ENCODE peak calls at places on chromosomes 7 and 10, in seven cellular contexts. O is tibial nerve, P is A549, G is GM12878, T is stomach, I is sigmoid colon, J is SK-N-SH. V is an unnamed sample.

GRCh38 chr10:67306588-67307205 is 380.9 kb downstream of the LRRTM3 start:
- DNase-seq in I (no peak), T (no peak), P (peak), J (peak), G (no peak), O (no peak), V (no peak)

GRCh38 chr7:151089893-151090730 is 3.8 kb downstream of the AGAP3 start:
- DNase-seq in G (no peak), J (no peak), I (no peak), T (no peak), P (no peak), O (no peak), V (no peak)

GRCh38 chr10:24344279-24344678 is 135.3 kb downstream of the KIAA1217 start:
- DNase-seq in G (no peak), P (no peak), J (peak), T (no peak), O (no peak), I (no peak), V (no peak)

GRCh38 chr7:18027628-18028027 is at the start of gene PRPS1L1:
- DNase-seq in P (no peak), O (no peak), I (no peak), G (no peak), T (no peak), J (no peak), V (no peak)

GRCh38 chr7:90461216-90461615 is 8.2 kb upstream of the PTTG1IP2 start:
- DNase-seq in I (no peak), P (no peak), T (no peak), O (no peak), G (no peak), J (no peak), V (no peak)

GRCh38 chr7:96686305-96686704 is 23.3 kb downstream of the SEM1 start:
- DNase-seq in J (no peak), I (no peak), O (no peak), T (no peak), P (no peak), G (no peak), V (no peak)

GRCh38 chr7:17770710-17771375 is 169.5 kb downstream of the SNX13 start:
- DNase-seq in P (no peak), O (no peak), G (no peak), I (no peak), T (no peak), J (no peak), V (no peak)

GRCh38 chr7:91941450-91941849 is 788 bp downstream of the AKAP9 start:
- DNase-seq in P (peak), T (peak), O (no peak), I (no peak), G (no peak), J (peak), V (no peak)

GRCh38 chr10:63710703-63711102 is 189.5 kb downstream of the REEP3 start:
- DNase-seq in J (no peak), O (no peak), T (no peak), G (no peak), I (no peak), P (no peak), V (no peak)

GRCh38 chr7:11485626-11486025 is 346.4 kb downstream of the THSD7A start:
- DNase-seq in I (no peak), J (no peak), O (no peak), T (no peak), P (no peak), G (no peak), V (no peak)

GRCh38 chr7:41830271-41830670 is 127.4 kb upstream of the INHBA start:
- DNase-seq in O (no peak), P (no peak), G (no peak), T (no peak), I (no peak), J (no peak), V (no peak)

GRCh38 chr10:58023341-58024073 is 244.2 kb downstream of the IPMK start:
- DNase-seq in P (peak), O (no peak), T (no peak), J (no peak), G (no peak), I (no peak), V (no peak)

GRCh38 chr7:77351539-77352004 is 64.6 kb downstream of the GSAP start:
- DNase-seq in G (peak), P (no peak), J (no peak), I (no peak), T (peak), O (no peak), V (no peak)

GRCh38 chr7:2022021-2022409 is 210.7 kb downstream of the MAD1L1 start:
- DNase-seq in T (no peak), G (no peak), I (no peak), O (no peak), P (no peak), J (no peak), V (no peak)

GRCh38 chr10:1345368-1345767 is 289.2 kb downstream of the WDR37 start:
- DNase-seq in O (no peak), P (no peak), G (no peak), I (no peak), T (no peak), J (peak), V (no peak)

GRCh38 chr10:7788640-7789335 is 811 bp downstream of the ATP5F1C start:
- DNase-seq in G (no peak), P (no peak), T (no peak), O (no peak), I (no peak), J (peak), V (no peak)

GRCh38 chr7:139095194-139095659 is 14.3 kb downstream of the ZC3HAV1 start:
- DNase-seq in I (no peak), O (no peak), J (no peak), P (no peak), G (peak), T (no peak), V (no peak)

GRCh38 chr10:123017421-123018165 is 8.8 kb downstream of the ACADSB start:
- DNase-seq in P (no peak), J (no peak), I (no peak), T (peak), O (no peak), G (no peak), V (no peak)

GRCh38 chr10:13586676-13587355 is at the start of gene PRPF18:
- DNase-seq in I (peak), G (peak), P (peak), J (peak), O (peak), T (peak), V (peak)
- TF ChIP-seq EP300 in I (no peak), G (no peak), P (no peak), J (no peak), O (peak), T (no peak), V (peak)

DNA sequence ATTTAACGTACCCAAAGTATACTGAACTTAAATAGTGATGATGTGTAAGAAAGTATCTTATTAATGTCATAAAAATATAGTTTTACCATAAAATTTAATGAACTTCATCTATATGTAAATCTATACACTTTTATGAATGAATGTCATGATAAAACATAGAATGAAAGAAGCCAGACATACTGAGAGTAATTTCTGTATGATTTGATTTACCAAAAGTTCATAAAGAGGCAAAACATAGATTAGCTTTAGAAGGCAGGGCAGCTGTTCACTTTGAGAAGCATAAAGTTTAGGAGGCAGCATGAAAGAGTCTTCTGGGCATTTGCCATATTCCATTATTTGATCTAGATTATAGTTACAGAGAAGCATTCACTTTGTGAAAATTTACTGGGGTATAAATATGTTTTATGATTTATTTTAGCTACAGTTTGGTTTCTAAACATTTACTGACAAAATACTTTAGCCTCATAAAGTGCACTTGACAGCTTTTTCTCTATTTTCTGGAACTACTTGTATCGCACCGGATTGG is 487.2 kb downstream of the ANKRD7 start:
- DNase-seq in T (no peak), P (no peak), G (no peak), J (no peak), O (no peak), I (no peak), V (no peak)
- TF ChIP-seq EP300 in T (no peak), P (no peak), G (no peak), J (peak), O (no peak), I (no peak), V (no peak)

DNA sequence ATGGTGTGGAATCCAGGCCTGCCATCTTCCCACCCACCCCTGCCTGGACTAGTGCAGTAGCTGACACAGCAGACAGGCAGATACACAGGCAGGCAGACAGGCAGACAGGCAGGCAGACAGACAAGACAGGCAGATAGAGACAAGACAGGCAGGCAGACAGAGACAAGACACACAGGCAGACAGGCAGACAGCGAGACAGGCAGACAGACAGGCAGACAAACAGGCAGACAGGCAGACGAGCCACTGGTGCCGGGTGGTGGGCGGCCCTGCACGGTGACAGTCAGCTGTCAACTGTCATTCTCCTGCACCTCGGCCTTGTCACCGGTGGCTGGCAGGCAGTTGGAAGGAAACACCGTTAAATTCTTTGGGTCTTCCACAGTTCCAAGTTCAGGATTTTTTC is 250.2 kb downstream of the DNAJB6 start:
- DNase-seq in I (peak), O (no peak), G (no peak), T (no peak), P (no peak), J (no peak), V (no peak)
- TF ChIP-seq EP300 in I (no peak), O (no peak), G (no peak), T (no peak), P (no peak), J (no peak), V (no peak)

GRCh38 chr10:14532473-14533251 is 201.9 kb upstream of the FRMD4A start:
- DNase-seq in P (peak), I (no peak), G (no peak), T (no peak), O (no peak), J (no peak), V (no peak)
- TF ChIP-seq EP300 in P (no peak), I (no peak), G (no peak), T (no peak), O (no peak), J (no peak), V (no peak)

DNA sequence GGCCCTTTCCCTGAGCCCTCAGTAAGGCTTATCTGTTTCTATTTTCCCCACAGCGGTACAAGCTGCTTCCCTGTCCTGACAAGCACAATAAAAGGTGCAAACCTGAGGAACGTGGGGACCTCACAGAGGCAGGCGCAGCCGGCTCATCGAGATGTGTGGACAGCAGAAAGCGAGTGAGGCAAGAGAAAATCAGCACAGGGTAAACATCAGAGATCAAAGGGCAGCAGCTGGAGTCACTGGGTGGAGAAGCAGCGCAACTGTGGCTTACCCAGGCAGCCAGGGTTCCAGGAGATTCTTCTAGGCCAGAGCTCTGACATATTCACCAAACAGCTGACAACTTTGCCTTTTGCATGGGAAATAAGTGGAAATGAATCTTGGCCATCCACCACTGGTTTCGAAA is 212.6 kb downstream of the WDR11 start:
- DNase-seq in I (no peak), O (no peak), T (no peak), G (no peak), P (no peak), J (no peak), V (no peak)
- TF ChIP-seq EP300 in I (no peak), O (no peak), T (no peak), G (no peak), P (no peak), J (no peak), V (no peak)

DNA sequence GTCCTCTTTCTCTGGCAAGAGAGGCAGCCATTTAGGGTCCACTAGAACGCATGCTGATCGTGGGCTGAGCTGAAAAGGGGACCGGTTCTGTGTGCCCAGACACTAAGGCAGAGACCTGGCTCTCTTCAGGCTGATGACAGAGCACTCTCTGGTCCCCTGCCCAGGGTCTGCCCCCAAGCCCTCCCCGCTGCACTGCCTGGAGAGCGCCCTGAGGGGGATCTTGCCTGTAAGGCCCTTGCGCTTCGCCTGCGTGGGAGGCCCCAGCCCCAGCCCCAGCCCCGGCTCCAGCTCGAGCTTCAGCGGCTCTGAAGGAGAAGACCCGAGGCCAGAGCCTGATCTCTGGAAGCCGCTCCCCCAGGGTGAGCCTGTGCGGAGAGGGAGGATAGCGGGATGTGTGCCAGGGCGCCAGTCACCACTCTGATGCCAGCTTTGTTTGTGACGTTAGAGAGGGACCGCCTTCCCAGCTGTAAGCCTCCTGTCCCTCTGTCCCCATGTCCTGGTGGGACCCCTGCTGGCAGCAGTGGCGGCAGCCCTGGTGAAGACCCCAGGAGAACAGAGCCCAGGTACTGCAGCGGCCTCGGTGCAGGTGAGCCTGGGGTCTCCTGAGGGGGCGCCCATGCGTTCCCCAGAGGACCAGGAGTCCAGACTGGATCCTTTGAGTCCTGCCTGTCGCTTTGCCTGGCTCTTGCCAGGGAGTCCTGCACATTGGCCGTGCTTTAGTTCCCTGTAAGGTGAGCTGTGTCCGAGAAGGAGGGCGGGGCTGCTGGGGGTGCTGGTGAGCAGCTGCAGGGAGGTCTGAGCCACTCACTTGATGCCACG is 43.2 kb downstream of the ZNF467 start:
- DNase-seq in P (no peak), T (no peak), J (peak), I (peak), G (no peak), O (no peak), V (no peak)
- TF ChIP-seq EP300 in P (no peak), T (no peak), J (no peak), I (no peak), G (no peak), O (no peak), V (no peak)

GRCh38 chr7:48841750-48842149 is 82.6 kb upstream of the CDC14C start:
- DNase-seq in G (no peak), I (no peak), P (no peak), O (no peak), J (no peak), T (no peak), V (no peak)
- TF ChIP-seq EP300 in G (no peak), I (no peak), P (no peak), O (no peak), J (no peak), T (no peak), V (no peak)

V was measured in H1.